ENCODE peak calls at places on chromosomes 2 and 18, in four cellular contexts. One of them, this sample, is unnamed.

GRCh38 chr2:230225486-230225885 is at the start of gene SP140:
- DNase-seq in brain microvascular endothelial cell: no peak
- DNase-seq in AG09309: no peak
- DNase-seq in cardiac muscle cell: no peak
- DNase-seq in this sample: no peak

GRCh38 chr2:191202881-191203397 is 42.3 kb upstream of the MYO1B start:
- DNase-seq in AG09309: peak
- DNase-seq in brain microvascular endothelial cell: no peak
- DNase-seq in cardiac muscle cell: no peak
- DNase-seq in this sample: peak

GRCh38 chr18:36762074-36762473 is 66.7 kb downstream of the TPGS2 start:
- DNase-seq in brain microvascular endothelial cell: no peak
- DNase-seq in cardiac muscle cell: no peak
- DNase-seq in AG09309: no peak
- DNase-seq in this sample: no peak

GRCh38 chr2:112692496-112692911 is 28.3 kb upstream of the NT5DC4 start:
- DNase-seq in cardiac muscle cell: no peak
- DNase-seq in AG09309: peak
- DNase-seq in brain microvascular endothelial cell: peak
- DNase-seq in this sample: peak

GRCh38 chr2:43169091-43169936 is 57.1 kb downstream of the ZFP36L2 start:
- DNase-seq in brain microvascular endothelial cell: no peak
- DNase-seq in cardiac muscle cell: no peak
- DNase-seq in AG09309: no peak
- DNase-seq in this sample: peak

GRCh38 chr2:110101911-110102774 is 13.5 kb downstream of the MALL start:
- DNase-seq in AG09309: no peak
- DNase-seq in brain microvascular endothelial cell: no peak
- DNase-seq in cardiac muscle cell: no peak
- DNase-seq in this sample: no peak

GRCh38 chr2:239285071-239285931 is 115.5 kb downstream of the HDAC4 start:
- DNase-seq in cardiac muscle cell: no peak
- DNase-seq in AG09309: no peak
- DNase-seq in brain microvascular endothelial cell: no peak
- DNase-seq in this sample: no peak

GRCh38 chr18:58549814-58550339 is 79.0 kb downstream of the ALPK2 start:
- DNase-seq in cardiac muscle cell: no peak
- DNase-seq in brain microvascular endothelial cell: no peak
- DNase-seq in AG09309: no peak
- DNase-seq in this sample: no peak

GRCh38 chr18:22902093-22902492 is 31.0 kb upstream of the RBBP8 start:
- DNase-seq in cardiac muscle cell: no peak
- DNase-seq in AG09309: no peak
- DNase-seq in brain microvascular endothelial cell: no peak
- DNase-seq in this sample: no peak

GRCh38 chr2:234588054-234588430 is 91.2 kb upstream of the ARL4C start:
- DNase-seq in cardiac muscle cell: no peak
- DNase-seq in AG09309: no peak
- DNase-seq in brain microvascular endothelial cell: no peak
- DNase-seq in this sample: no peak

GRCh38 chr2:236193026-236193425 is 24.8 kb upstream of the GBX2 start:
- DNase-seq in AG09309: no peak
- DNase-seq in brain microvascular endothelial cell: no peak
- DNase-seq in cardiac muscle cell: no peak
- DNase-seq in this sample: no peak
- TF ChIP-seq CTCF in AG09309: no peak
- TF ChIP-seq CTCF in brain microvascular endothelial cell: peak
- TF ChIP-seq CTCF in cardiac muscle cell: no peak
- TF ChIP-seq CTCF in this sample: no peak

GRCh38 chr2:130963849-130964793 is 127.4 kb downstream of the ARHGEF4 start:
- DNase-seq in AG09309: no peak
- DNase-seq in cardiac muscle cell: peak
- DNase-seq in brain microvascular endothelial cell: no peak
- DNase-seq in this sample: no peak
- TF ChIP-seq CTCF in AG09309: peak
- TF ChIP-seq CTCF in cardiac muscle cell: peak
- TF ChIP-seq CTCF in brain microvascular endothelial cell: peak
- TF ChIP-seq CTCF in this sample: no peak

DNA sequence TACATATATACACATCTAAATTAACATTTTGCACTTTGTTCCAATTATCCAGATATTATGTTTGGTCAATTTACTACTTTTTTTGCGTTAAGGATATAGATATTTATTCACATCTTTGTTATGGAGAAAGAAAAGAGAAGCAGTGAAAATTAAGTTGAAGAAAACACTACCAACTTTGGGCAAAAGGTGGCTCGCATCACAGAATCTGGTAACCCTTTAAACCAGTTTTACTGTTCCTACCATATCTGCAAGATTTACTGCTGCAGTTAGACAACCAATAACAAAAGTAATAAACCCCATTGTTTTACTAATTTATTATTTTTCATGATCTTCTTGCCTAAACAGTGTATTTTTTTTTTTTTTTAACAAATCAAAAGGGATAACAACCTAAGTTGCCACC is 53.6 kb downstream of the SMAD2 start:
- DNase-seq in brain microvascular endothelial cell: no peak
- DNase-seq in cardiac muscle cell: no peak
- DNase-seq in AG09309: no peak
- DNase-seq in this sample: no peak
- TF ChIP-seq CTCF in brain microvascular endothelial cell: no peak
- TF ChIP-seq CTCF in cardiac muscle cell: no peak
- TF ChIP-seq CTCF in AG09309: no peak
- TF ChIP-seq CTCF in this sample: no peak

GRCh38 chr2:157190151-157190550 is 67.4 kb upstream of the GALNT5 start:
- DNase-seq in cardiac muscle cell: no peak
- DNase-seq in AG09309: peak
- DNase-seq in brain microvascular endothelial cell: peak
- DNase-seq in this sample: no peak
- TF ChIP-seq CTCF in cardiac muscle cell: no peak
- TF ChIP-seq CTCF in AG09309: no peak
- TF ChIP-seq CTCF in brain microvascular endothelial cell: no peak
- TF ChIP-seq CTCF in this sample: no peak

GRCh38 chr18:74623047-74623816 is 25.6 kb downstream of the ZNF407 start:
- DNase-seq in AG09309: no peak
- DNase-seq in brain microvascular endothelial cell: no peak
- DNase-seq in cardiac muscle cell: no peak
- DNase-seq in this sample: no peak
- TF ChIP-seq CTCF in AG09309: peak
- TF ChIP-seq CTCF in brain microvascular endothelial cell: peak
- TF ChIP-seq CTCF in cardiac muscle cell: peak
- TF ChIP-seq CTCF in this sample: peak

DNA sequence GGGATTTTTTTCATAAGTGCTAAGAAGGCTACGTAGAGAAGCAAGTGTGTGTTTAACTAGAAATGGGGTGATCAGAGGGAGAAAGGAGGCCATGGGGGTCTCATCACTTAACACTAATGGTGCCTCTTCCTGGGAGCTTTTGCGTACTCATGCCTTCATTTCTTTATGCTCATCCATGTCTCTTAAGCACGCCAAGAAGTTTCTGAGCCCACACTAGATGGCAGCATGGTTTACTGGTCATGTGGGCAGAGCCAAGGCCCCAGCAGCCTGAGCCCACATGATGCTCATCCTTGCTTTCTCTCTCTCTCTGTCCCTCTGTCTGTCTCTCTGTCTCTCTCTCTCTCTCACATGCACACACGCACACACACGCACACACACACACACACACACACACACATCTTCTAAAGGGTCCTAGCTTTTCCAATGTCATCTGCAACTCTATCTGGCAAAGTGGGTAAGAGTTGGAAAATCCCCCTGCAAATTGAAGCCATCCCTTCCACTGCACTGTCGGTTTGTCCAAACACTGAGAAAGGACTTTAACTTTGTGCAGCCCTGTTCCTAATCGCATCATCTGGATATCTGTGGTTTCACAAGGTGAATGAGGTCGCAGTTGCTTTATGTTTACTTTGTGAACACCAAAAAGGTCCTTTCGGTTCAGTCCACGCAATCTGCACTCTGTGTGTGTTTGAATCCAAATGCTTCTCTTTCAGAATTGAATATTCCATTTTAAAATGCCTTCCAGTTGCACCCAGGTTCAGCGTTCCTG is 137.2 kb upstream of the CCDC68 start:
- DNase-seq in brain microvascular endothelial cell: peak
- DNase-seq in AG09309: peak
- DNase-seq in cardiac muscle cell: peak
- DNase-seq in this sample: peak
- TF ChIP-seq CTCF in brain microvascular endothelial cell: peak
- TF ChIP-seq CTCF in AG09309: peak
- TF ChIP-seq CTCF in cardiac muscle cell: peak
- TF ChIP-seq CTCF in this sample: peak

This sample was measured in keratinocyte.